ENCODE peak calls at places on chromosomes 4 and X, in four cellular contexts. One of them, this sample, is unnamed.

GRCh38 chr4:60133414-60133813 is 1066.7 kb upstream of the ADGRL3 start:
- DNase-seq in ovary: no peak
- DNase-seq in A549: no peak
- DNase-seq in tibial nerve: no peak
- DNase-seq in this sample: no peak

GRCh38 chr4:16090306-16090705 is 6.5 kb upstream of the PROM1 start:
- DNase-seq in ovary: no peak
- DNase-seq in A549: no peak
- DNase-seq in tibial nerve: no peak
- DNase-seq in this sample: no peak

GRCh38 chrX:109596015-109596414 is 29.0 kb downstream of the KCNE5 start:
- DNase-seq in ovary: no peak
- DNase-seq in A549: no peak
- DNase-seq in tibial nerve: no peak
- DNase-seq in this sample: no peak

GRCh38 chrX:17769701-17770269 is 32.5 kb downstream of the SCML1 start:
- DNase-seq in ovary: no peak
- DNase-seq in A549: no peak
- DNase-seq in tibial nerve: no peak
- DNase-seq in this sample: no peak

GRCh38 chrX:48468693-48469691 is 1.1 kb downstream of the SLC38A5 start:
- DNase-seq in ovary: no peak
- DNase-seq in A549: no peak
- DNase-seq in tibial nerve: no peak
- DNase-seq in this sample: peak; percentile 31

GRCh38 chrX:148228521-148228920 is 247.4 kb downstream of the FMR1NB start:
- DNase-seq in ovary: no peak
- DNase-seq in A549: no peak
- DNase-seq in tibial nerve: no peak
- DNase-seq in this sample: no peak

GRCh38 chrX:65582450-65583082 is 48.0 kb upstream of the LAS1L start:
- DNase-seq in ovary: no peak
- DNase-seq in A549: no peak
- DNase-seq in tibial nerve: no peak
- DNase-seq in this sample: no peak

GRCh38 chrX:134718329-134719317 is 60.4 kb upstream of the PLAC1 start:
- DNase-seq in ovary: no peak
- DNase-seq in A549: peak; percentile 95
- DNase-seq in tibial nerve: no peak
- DNase-seq in this sample: no peak

GRCh38 chrX:151505796-151506195 is 57.7 kb upstream of the PASD1 start:
- DNase-seq in ovary: no peak
- DNase-seq in A549: peak; percentile 24
- DNase-seq in tibial nerve: no peak
- DNase-seq in this sample: no peak

GRCh38 chr4:127782025-127782274 is 172 bp upstream of the HSPA4L start:
- DNase-seq in ovary: peak; percentile 90
- DNase-seq in A549: peak; percentile 85
- DNase-seq in tibial nerve: peak; percentile 61
- DNase-seq in this sample: peak; percentile 87

GRCh38 chr4:25827897-25828296 is 34.9 kb downstream of the SEL1L3 start:
- DNase-seq in ovary: no peak
- DNase-seq in A549: no peak
- DNase-seq in tibial nerve: no peak
- DNase-seq in this sample: no peak

GRCh38 chr4:128871948-128872347 is 62.4 kb downstream of the JADE1 start:
- DNase-seq in ovary: no peak
- DNase-seq in A549: peak; percentile 61
- DNase-seq in tibial nerve: no peak
- DNase-seq in this sample: no peak

GRCh38 chr4:98794565-98795205 is 134.2 kb downstream of the EIF4E start:
- DNase-seq in ovary: no peak
- DNase-seq in A549: no peak
- DNase-seq in tibial nerve: no peak
- DNase-seq in this sample: no peak

GRCh38 chrX:50903387-50904027 is 7.0 kb upstream of the BMP15 start:
- DNase-seq in ovary: no peak
- DNase-seq in A549: peak; percentile 32
- DNase-seq in tibial nerve: no peak
- DNase-seq in this sample: no peak

GRCh38 chrX:71909956-71910355 is 689 bp upstream of the NHSL2 start:
- DNase-seq in ovary: no peak
- DNase-seq in A549: peak; percentile 31
- DNase-seq in tibial nerve: peak; percentile 32
- DNase-seq in this sample: no peak

GRCh38 chr4:153075836-153076235 is 128.4 kb upstream of the TRIM2 start:
- DNase-seq in ovary: no peak
- DNase-seq in A549: no peak
- DNase-seq in tibial nerve: no peak
- DNase-seq in this sample: no peak

GRCh38 chrX:65821721-65822496 is 154.5 kb downstream of the MSN start:
- DNase-seq in ovary: no peak
- DNase-seq in A549: no peak
- DNase-seq in tibial nerve: no peak
- DNase-seq in this sample: peak; percentile 53

GRCh38 chr4:40473578-40474388 is 138.7 kb downstream of the CHRNA9 start:
- DNase-seq in ovary: no peak
- DNase-seq in A549: peak; percentile 57
- DNase-seq in tibial nerve: no peak
- DNase-seq in this sample: peak; percentile 62

GRCh38 chrX:131830400-131831184 is 192.5 kb upstream of the STK26 start:
- DNase-seq in ovary: peak; percentile 73
- DNase-seq in A549: peak; percentile 75
- DNase-seq in tibial nerve: peak; percentile 22
- DNase-seq in this sample: peak; percentile 74

GRCh38 chr4:151717271-151717670 is 43.5 kb downstream of the GATB start:
- DNase-seq in ovary: no peak
- DNase-seq in A549: no peak
- DNase-seq in tibial nerve: no peak
- DNase-seq in this sample: no peak

GRCh38 chrX:70332600-70332999 is 42.7 kb downstream of the KIF4A start:
- DNase-seq in ovary: no peak
- DNase-seq in A549: peak; percentile 20
- DNase-seq in tibial nerve: no peak
- DNase-seq in this sample: no peak

GRCh38 chrX:34880656-34881055 is 61.9 kb upstream of the FAM47B start:
- DNase-seq in ovary: no peak
- DNase-seq in A549: no peak
- DNase-seq in tibial nerve: no peak
- DNase-seq in this sample: no peak

GRCh38 chr4:89482248-89482647 is 174.6 kb upstream of the GPRIN3 start:
- DNase-seq in ovary: no peak
- DNase-seq in A549: peak; percentile 71
- DNase-seq in tibial nerve: no peak
- DNase-seq in this sample: no peak

GRCh38 chr4:140718240-140718639 is 37.9 kb downstream of the TBC1D9 start:
- DNase-seq in ovary: no peak
- DNase-seq in A549: no peak
- DNase-seq in tibial nerve: no peak
- DNase-seq in this sample: no peak

GRCh38 chrX:69072486-69073006 is 92.7 kb downstream of the PJA1 start:
- DNase-seq in ovary: no peak
- DNase-seq in A549: no peak
- DNase-seq in tibial nerve: no peak
- DNase-seq in this sample: no peak

GRCh38 chr4:184755278-184755677 is 21.4 kb upstream of the CENPU start:
- DNase-seq in ovary: no peak
- DNase-seq in A549: no peak
- DNase-seq in tibial nerve: no peak
- DNase-seq in this sample: no peak

GRCh38 chr4:24473309-24473721 is 111.0 kb downstream of the DHX15 start:
- DNase-seq in ovary: no peak
- DNase-seq in A549: peak; percentile 45
- DNase-seq in tibial nerve: no peak
- DNase-seq in this sample: peak; percentile 12

GRCh38 chr4:150534818-150535217 is 47.1 kb upstream of the MAB21L2 start:
- DNase-seq in ovary: no peak
- DNase-seq in A549: no peak
- DNase-seq in tibial nerve: no peak
- DNase-seq in this sample: no peak

GRCh38 chrX:74133156-74133796 is 170.7 kb upstream of the ZCCHC13 start:
- DNase-seq in ovary: no peak
- DNase-seq in A549: peak; percentile 62
- DNase-seq in tibial nerve: no peak
- DNase-seq in this sample: no peak

GRCh38 chr4:155541716-155542115 is 124.9 kb upstream of the GUCY1A1 start:
- DNase-seq in ovary: no peak
- DNase-seq in A549: no peak
- DNase-seq in tibial nerve: no peak
- DNase-seq in this sample: no peak

GRCh38 chrX:586351-586750 is 44.2 kb upstream of the SHOX start:
- DNase-seq in ovary: no peak
- DNase-seq in A549: no peak
- DNase-seq in tibial nerve: no peak
- DNase-seq in this sample: no peak

GRCh38 chrX:77785400-77785745 is 643 bp downstream of the ATRX start:
- DNase-seq in ovary: no peak
- DNase-seq in A549: peak; percentile 40
- DNase-seq in tibial nerve: no peak
- DNase-seq in this sample: peak; percentile 13

GRCh38 chrX:133265331-133265730 is 47.2 kb upstream of the TFDP3 start:
- DNase-seq in ovary: peak; percentile 39
- DNase-seq in A549: no peak
- DNase-seq in tibial nerve: no peak
- DNase-seq in this sample: no peak

DNA sequence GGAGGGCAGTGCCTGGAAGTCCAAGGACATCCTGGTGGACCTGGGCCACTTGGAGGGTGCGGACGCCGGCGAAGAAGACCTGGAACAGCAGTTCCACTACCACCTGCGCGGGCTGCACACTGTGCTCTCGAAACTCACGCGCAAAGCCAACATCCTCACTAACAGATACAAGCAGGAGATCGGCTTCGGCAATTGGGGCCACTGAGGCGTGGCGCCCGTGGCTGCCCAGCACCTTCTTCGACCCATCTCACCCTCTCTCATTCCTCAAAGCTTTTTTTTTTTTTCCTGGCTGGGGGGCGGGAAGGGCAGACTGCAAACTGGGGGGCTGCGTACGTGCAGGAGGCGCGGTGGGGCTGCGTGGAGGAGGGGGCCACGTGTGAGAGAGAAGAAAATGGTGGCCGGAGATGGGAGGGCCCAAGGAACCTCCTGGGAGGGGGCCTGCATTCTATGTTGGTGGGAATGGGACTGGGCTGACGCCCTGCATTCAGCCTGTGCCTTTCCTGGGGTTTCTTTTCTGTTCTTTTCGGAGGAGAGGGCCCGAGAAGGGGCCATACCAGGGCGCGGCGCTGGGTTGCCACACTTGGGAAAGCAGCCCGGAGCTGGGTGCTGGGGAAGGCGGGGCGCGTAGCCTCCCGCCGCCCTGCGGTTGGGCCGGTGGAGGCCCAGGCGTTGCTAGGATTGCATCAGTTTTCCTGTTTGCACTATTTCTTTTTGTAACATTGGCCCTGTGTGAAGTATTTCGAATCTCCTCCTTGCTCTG is 4.2 kb downstream of the MID1IP1 start:
- DNase-seq in ovary: peak; percentile 73
- DNase-seq in A549: peak; percentile 77
- DNase-seq in tibial nerve: peak; percentile 44
- DNase-seq in this sample: peak; percentile 71
- TF ChIP-seq EP300 in ovary: no peak
- TF ChIP-seq EP300 in A549: peak; percentile 13
- TF ChIP-seq EP300 in tibial nerve: peak; percentile 75
- TF ChIP-seq EP300 in this sample: no peak

DNA sequence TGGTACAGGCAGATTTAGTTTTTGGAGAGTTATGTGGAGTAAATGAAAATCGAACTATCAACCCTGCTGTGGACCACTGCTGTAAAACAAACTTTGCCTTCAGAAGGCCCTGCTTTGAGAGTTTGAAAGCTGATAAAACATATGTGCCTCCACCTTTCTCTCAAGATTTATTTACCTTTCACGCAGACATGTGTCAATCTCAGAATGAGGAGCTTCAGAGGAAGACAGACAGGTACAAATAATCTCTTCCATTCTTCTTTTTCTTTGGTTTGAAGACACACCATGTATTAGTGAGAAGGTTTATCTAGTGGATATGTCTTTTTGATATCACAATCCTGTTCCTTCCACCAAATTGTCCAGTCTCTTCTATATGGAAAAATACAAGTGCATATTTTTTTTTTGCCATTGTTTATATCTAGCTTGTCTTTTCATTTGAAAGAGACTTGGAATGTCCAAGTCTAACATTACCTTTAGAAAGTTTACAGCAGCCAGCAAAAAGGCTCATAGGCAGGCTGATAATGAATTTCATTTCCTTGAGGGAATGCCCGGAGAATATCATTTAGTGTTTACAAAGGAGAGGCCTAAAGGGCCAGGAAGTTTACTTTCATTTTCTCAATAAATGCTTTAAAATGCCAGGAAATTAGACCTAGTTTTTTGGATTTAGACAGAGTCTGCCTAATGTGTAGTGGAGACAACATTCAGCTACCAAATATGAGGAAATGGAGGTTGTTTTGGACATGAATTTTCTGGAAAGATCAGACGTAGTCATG is 18.6 kb downstream of the AFM start:
- DNase-seq in ovary: no peak
- DNase-seq in A549: no peak
- DNase-seq in tibial nerve: no peak
- DNase-seq in this sample: no peak
- TF ChIP-seq EP300 in ovary: no peak
- TF ChIP-seq EP300 in A549: no peak
- TF ChIP-seq EP300 in tibial nerve: no peak
- TF ChIP-seq EP300 in this sample: no peak

DNA sequence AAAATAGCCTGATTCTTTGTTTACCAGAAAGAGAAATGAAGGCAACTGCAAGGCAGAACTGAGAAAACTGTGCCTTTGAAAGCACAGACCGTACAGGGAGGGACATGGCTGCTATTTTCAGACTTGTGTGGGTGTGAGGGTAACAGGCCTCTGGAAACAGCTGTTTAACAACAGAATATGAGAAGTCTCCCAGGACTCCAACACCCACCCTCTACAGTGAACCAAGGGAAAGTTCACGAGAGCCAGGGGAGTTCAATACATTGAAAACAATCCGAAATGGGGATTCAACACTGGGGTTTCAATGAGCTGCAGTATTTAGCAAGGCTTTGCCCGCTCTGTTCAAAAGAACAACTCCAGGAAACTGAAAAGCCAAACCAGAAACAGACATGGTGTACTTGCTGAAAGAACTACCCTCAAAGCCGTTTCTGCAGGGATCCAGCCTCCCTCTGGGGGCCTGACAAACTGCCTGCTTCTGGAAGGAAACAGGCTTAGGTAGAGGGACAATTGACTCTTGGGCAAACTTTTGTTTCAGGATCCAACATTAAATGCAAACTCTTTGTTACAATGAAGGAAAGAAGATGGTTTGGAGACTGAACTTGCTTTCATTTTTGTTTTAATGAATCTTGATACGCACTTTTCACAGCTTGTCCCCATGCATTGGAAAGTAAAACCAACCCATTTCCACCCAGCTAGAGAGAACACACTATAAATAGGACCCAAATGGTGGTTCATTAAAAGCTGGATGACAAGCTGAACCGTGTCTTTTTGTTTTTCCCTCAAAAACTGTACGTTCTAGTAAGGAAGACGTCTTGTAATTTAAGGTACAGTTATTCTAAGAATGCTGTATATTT is 95.5 kb upstream of the EGFL6 start:
- DNase-seq in ovary: no peak
- DNase-seq in A549: no peak
- DNase-seq in tibial nerve: no peak
- DNase-seq in this sample: no peak
- TF ChIP-seq EP300 in ovary: no peak
- TF ChIP-seq EP300 in A549: no peak
- TF ChIP-seq EP300 in tibial nerve: peak; percentile 39
- TF ChIP-seq EP300 in this sample: no peak

GRCh38 chr4:38412137-38412536 is 251.9 kb upstream of the KLF3 start:
- DNase-seq in ovary: no peak
- DNase-seq in A549: no peak
- DNase-seq in tibial nerve: no peak
- DNase-seq in this sample: no peak
- TF ChIP-seq EP300 in ovary: no peak
- TF ChIP-seq EP300 in A549: no peak
- TF ChIP-seq EP300 in tibial nerve: no peak
- TF ChIP-seq EP300 in this sample: no peak